ENCODE peak calls at places on chromosomes 12 and 14, in eight cellular contexts. F is H1, S is HCT116, M is transverse colon, Q is sigmoid colon, N is GM23338, H is breast epithelium, X is stomach. B is an unnamed sample. For H3K4me1, the result is how much of the 10 kb centered on the place peaks cover.

GRCh38 chr12:54147606-54148005 is 41.2 kb downstream of the SMUG1 start:
- DNase-seq in F (no peak), S (no peak), M (no peak), Q (no peak), N (no peak), H (no peak), X (no peak), B (no peak)

GRCh38 chr12:3603576-3603975 is 112.6 kb downstream of the PRMT8 start:
- DNase-seq in F (no peak), S (no peak), M (no peak), Q (peak), N (no peak), H (no peak), X (no peak), B (no peak)

GRCh38 chr12:66397574-66397973 is 95.3 kb downstream of the HELB start:
- DNase-seq in F (no peak), S (no peak), M (no peak), Q (no peak), N (no peak), H (no peak), X (no peak), B (no peak)

GRCh38 chr12:81077329-81077685 is 572 bp upstream of the ACSS3 start:
- DNase-seq in F (peak), S (no peak), M (no peak), Q (no peak), N (peak), H (no peak), X (no peak), B (no peak)

GRCh38 chr14:99038401-99038800 is 233.6 kb downstream of the BCL11B start:
- DNase-seq in F (no peak), S (no peak), M (no peak), Q (no peak), N (no peak), H (no peak), X (peak), B (no peak)

GRCh38 chr12:124730455-124730932 is 133.2 kb downstream of the SCARB1 start:
- DNase-seq in F (no peak), S (no peak), M (no peak), Q (peak), N (no peak), H (no peak), X (peak), B (no peak)

GRCh38 chr12:8629486-8630033 is 16.9 kb upstream of the AICDA start:
- DNase-seq in F (no peak), S (no peak), M (no peak), Q (no peak), N (no peak), H (no peak), X (no peak), B (no peak)

GRCh38 chr14:77290705-77291104 is 19.7 kb upstream of the NGB start:
- DNase-seq in F (no peak), S (no peak), M (no peak), Q (no peak), N (peak), H (no peak), X (no peak), B (no peak)

GRCh38 chr12:11991604-11992003 is 79.1 kb upstream of the BCL2L14 start:
- DNase-seq in F (no peak), S (no peak), M (no peak), Q (no peak), N (no peak), H (no peak), X (no peak), B (no peak)

GRCh38 chr12:94762259-94762942 is 112.0 kb upstream of the TMCC3 start:
- DNase-seq in F (no peak), S (no peak), M (no peak), Q (no peak), N (no peak), H (no peak), X (no peak), B (no peak)

GRCh38 chr14:68285421-68286179 is 466.0 kb downstream of the RAD51B start:
- DNase-seq in F (no peak), S (no peak), M (peak), Q (no peak), N (no peak), H (no peak), X (no peak), B (no peak)

GRCh38 chr12:12380949-12381593 is 24.2 kb downstream of the BORCS5 start:
- DNase-seq in F (no peak), S (no peak), M (no peak), Q (no peak), N (no peak), H (no peak), X (no peak), B (no peak)

GRCh38 chr14:96481731-96482314 is 20.4 kb upstream of the PAPOLA start:
- DNase-seq in F (no peak), S (no peak), M (no peak), Q (no peak), N (no peak), H (no peak), X (no peak), B (no peak)

GRCh38 chr14:104436047-104436531 is 143.5 kb upstream of the C14orf180 start:
- DNase-seq in F (no peak), S (no peak), M (peak), Q (peak), N (peak), H (peak), X (peak), B (no peak)

GRCh38 chr14:69038449-69039286 is 59.6 kb upstream of the ACTN1 start:
- DNase-seq in F (no peak), S (no peak), M (no peak), Q (no peak), N (no peak), H (no peak), X (no peak), B (no peak)

GRCh38 chr12:101564912-101565311 is 29.9 kb upstream of the MYBPC1 start:
- DNase-seq in F (no peak), S (no peak), M (no peak), Q (no peak), N (peak), H (no peak), X (no peak), B (no peak)

GRCh38 chr14:76045773-76046172 is 60.2 kb downstream of the IFT43 start:
- DNase-seq in F (no peak), S (no peak), M (no peak), Q (no peak), N (no peak), H (no peak), X (no peak), B (no peak)

GRCh38 chr12:56128669-56129209 is 672 bp downstream of the ESYT1 start:
- DNase-seq in F (no peak), S (no peak), M (peak), Q (peak), N (no peak), H (no peak), X (no peak), B (peak)

GRCh38 chr12:5085896-5086295 is 42.2 kb downstream of the KCNA5 start:
- DNase-seq in F (no peak), S (no peak), M (no peak), Q (no peak), N (no peak), H (no peak), X (no peak), B (no peak)

GRCh38 chr14:93974833-93975232 is 1.5 kb downstream of the ASB2 start:
- DNase-seq in F (no peak), S (no peak), M (no peak), Q (no peak), N (no peak), H (no peak), X (no peak), B (no peak)

GRCh38 chr12:121537814-121538698 is 42.8 kb downstream of the KDM2B start:
- DNase-seq in F (no peak), S (no peak), M (peak), Q (peak), N (no peak), H (no peak), X (peak), B (no peak)

GRCh38 chr12:108805136-108805535 is 52.2 kb downstream of the SSH1 start:
- DNase-seq in F (no peak), S (no peak), M (no peak), Q (no peak), N (no peak), H (no peak), X (no peak), B (no peak)
- H3K4me1 ChIP-seq in F (under half), S (under half), M (under half), Q (under half), N (under half), H (under half), X (under half), B (under half)

DNA sequence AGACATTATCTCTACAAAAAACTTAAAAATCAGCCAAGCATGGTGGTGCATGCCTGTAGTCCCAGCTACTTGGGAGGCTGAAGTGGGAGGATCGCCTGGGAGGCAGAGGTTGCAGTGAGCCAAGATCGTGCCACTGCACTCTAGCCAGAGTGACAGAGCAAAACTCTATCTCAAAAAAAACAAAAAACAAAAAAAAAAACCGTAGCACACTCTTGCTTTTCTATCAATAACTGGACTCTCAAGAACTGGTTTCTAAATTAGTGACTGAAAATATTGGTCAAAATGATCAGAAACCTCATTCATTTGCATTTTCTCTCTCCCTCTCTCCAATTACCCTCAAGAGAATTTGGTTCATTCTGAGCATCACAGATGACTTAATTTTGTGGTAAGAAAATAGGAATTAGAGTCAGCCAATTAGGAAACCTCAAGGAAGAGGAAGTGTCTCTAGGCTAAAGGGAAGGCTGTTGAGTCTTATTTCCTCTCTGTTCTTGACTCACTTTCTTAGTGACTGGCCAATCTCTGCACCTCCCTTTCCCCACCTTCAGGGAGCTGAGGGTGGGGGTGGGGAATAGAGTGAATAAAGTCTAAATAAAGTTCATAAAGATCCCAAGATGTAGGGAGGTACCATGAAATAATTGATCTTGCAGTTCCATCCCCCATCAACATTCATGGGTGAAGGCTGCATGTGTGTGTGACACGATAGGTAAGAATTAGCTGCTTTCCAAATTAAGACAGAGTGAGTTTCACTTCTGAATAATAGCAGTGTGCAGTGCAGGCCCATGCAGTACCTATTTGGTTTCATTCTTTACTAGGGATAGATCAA is 6.8 kb upstream of the PSMA6 start:
- DNase-seq in F (no peak), S (no peak), M (no peak), Q (no peak), N (no peak), H (no peak), X (no peak), B (no peak)
- TF ChIP-seq POLR2AphosphoS5 in F (no peak), S (no peak), M (no peak), Q (no peak), N (no peak), H (no peak), X (no peak), B (no peak)

GRCh38 chr12:107736914-107737313 is 24.0 kb downstream of the PRDM4 start:
- DNase-seq in F (no peak), S (no peak), M (peak), Q (no peak), N (no peak), H (no peak), X (no peak), B (no peak)
- TF ChIP-seq CTCF in F (no peak), S (no peak), M (no peak), Q (no peak), N (no peak), H (no peak), X (no peak), B (no peak)

GRCh38 chr14:103396463-103396862 is 11.2 kb downstream of the MARK3 start:
- DNase-seq in F (no peak), S (no peak), M (no peak), Q (no peak), N (no peak), H (no peak), X (no peak), B (no peak)

GRCh38 chr14:103393687-103394626 is 8.7 kb downstream of the MARK3 start:
- DNase-seq in F (no peak), S (no peak), M (no peak), Q (no peak), N (peak), H (no peak), X (no peak), B (no peak)

GRCh38 chr14:103393078-103393477 is 7.9 kb downstream of the MARK3 start:
- DNase-seq in F (no peak), S (no peak), M (no peak), Q (no peak), N (no peak), H (no peak), X (peak), B (no peak)

GRCh38 chr14:103392572-103392971 is 7.4 kb downstream of the MARK3 start:
- DNase-seq in F (no peak), S (no peak), M (no peak), Q (no peak), N (no peak), H (no peak), X (no peak), B (no peak)

DNA sequence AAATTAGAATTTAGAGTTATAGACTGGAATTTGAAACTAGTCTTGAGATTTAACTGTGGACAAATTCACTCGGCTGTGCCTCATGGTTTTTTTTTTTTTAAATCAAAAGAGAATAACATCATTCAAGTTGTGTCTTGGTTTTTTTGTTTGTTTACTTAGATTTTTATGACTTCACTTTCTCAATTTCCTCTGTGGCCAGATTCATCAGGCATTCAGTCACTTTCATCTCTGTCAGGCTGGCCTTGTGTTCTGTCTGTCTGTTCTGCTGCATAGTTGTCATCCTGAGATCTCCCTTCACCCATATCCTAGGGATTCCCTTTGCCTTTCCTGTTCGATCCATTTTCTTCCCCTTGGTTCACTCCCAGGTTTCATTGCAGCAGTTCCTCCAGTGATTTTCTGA is 10.0 kb downstream of the MARK3 start:
- DNase-seq in F (no peak), S (no peak), M (no peak), Q (no peak), N (no peak), H (no peak), X (no peak), B (no peak)
- H3K4me1 ChIP-seq in F (under half), S (under half), M (half or more), Q (under half), N (under half), H (under half), X (half or more), B (under half)

DNA sequence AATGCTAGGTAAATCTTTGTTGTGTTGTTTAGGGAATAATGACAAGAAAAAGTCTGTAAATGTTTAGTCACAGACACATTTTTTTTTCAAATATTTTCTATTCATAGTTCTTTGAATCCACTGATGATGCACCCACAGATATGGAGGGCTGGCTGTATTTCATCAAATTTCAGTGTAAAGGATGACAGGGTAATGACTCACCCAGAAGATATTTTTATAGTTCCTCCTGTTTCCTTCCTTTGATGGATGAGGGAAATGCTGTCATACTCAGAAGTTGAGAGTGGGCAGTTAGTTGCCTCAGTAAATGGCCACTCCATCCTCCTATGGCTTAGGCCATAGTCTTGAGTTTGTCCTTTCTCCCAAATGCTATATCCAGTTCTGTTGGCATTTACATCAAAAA is 76.9 kb upstream of the REP15 start:
- DNase-seq in F (no peak), S (peak), M (no peak), Q (no peak), N (no peak), H (no peak), X (no peak), B (no peak)
- TF ChIP-seq POLR2AphosphoS5 in F (no peak), S (peak), M (no peak), Q (no peak), N (no peak), H (no peak), X (no peak), B (peak)

DNA sequence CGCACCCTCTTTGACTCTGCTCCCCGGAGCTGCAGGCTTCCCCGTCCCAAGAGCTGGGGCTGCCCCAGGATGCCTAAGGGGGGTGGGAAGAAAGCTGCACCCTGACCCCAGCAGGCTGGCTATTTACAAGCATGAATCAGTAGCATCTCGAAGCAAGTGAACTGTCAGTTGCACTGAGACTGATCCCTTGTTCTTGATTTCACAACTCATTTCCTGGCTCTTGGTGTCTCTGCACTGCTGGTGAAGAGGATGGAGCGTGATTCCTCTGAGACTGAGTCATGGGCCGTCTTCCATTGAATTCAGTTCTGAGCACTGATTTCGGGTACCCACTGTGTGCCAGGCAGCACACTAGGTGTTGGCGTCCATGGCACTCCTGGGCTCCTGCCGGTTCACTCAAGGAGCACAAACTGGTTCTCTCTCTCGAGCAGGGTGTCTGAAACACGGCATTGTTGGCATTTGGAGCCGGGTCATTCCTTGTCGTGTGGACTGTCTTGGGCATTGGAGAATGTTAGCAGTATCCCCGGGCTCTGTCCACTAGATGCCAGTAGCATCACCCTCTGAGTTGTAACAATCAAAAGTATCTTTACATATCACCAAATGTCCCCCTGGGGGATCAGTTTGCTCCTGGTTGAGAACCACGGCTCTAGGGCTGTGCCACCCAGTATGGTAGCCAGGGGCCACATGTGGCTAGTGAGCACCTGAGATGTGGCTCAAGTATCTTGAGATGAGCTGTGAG is 86.9 kb downstream of the RIN3 start:
- DNase-seq in F (no peak), S (no peak), M (no peak), Q (no peak), N (no peak), H (no peak), X (no peak), B (no peak)
- TF ChIP-seq CTCF in F (peak), S (no peak), M (no peak), Q (no peak), N (no peak), H (no peak), X (no peak), B (no peak)

GRCh38 chr12:116133609-116134214 is 143.8 kb downstream of the MED13L start:
- DNase-seq in F (no peak), S (no peak), M (no peak), Q (no peak), N (no peak), H (no peak), X (no peak), B (no peak)

GRCh38 chr12:116137318-116137717 is 140.2 kb downstream of the MED13L start:
- DNase-seq in F (no peak), S (no peak), M (no peak), Q (no peak), N (no peak), H (no peak), X (no peak), B (no peak)

GRCh38 chr12:116133149-116133548 is 144.3 kb downstream of the MED13L start:
- DNase-seq in F (no peak), S (no peak), M (no peak), Q (no peak), N (no peak), H (no peak), X (no peak), B (no peak)

GRCh38 chr12:116136340-116136739 is 141.2 kb downstream of the MED13L start:
- DNase-seq in F (no peak), S (no peak), M (no peak), Q (no peak), N (no peak), H (no peak), X (no peak), B (no peak)

GRCh38 chr12:116135209-116135930 is 142.1 kb downstream of the MED13L start:
- DNase-seq in F (no peak), S (peak), M (no peak), Q (no peak), N (no peak), H (no peak), X (no peak), B (no peak)
- H3K4me1 ChIP-seq in F (under half), S (half or more), M (under half), Q (under half), N (under half), H (under half), X (under half), B (under half)

DNA sequence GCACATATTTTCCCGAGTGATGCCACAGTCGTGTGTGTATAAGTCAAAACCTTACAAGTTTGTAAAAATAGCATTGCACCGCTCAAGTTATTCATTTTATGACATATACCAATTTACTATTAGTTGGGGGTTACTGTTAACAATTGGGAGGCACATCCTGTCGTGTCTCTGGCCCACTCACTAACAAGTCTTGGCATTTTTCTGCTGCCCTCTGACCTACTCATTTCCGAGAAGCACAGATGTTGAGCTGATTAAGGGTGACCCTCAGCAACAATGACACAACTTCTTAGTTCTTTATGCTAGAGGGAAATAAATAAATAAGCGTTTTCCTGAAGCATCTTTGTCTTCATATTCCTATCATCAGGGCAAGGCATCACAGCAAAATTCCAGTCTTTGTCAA is 6.8 kb upstream of the ATG14 start:
- DNase-seq in F (no peak), S (no peak), M (no peak), Q (no peak), N (no peak), H (no peak), X (no peak), B (no peak)
- TF ChIP-seq POLR2AphosphoS5 in F (no peak), S (no peak), M (no peak), Q (no peak), N (no peak), H (no peak), X (no peak), B (no peak)

B was measured in prostate gland.